ENCODE peak calls at places on chromosomes 4 and X, in seven cellular contexts. One of them, this sample, is unnamed.

GRCh38 chrX:46554942-46555341 is 9.7 kb upstream of the ZNF674 start:
- DNase-seq in nucleus accumbens: no peak
- DNase-seq in iPS-NIHi11: no peak
- DNase-seq in left ventricle myocardium inferior: no peak
- DNase-seq in naive B cell: no peak
- DNase-seq in epithelial cell of esophagus: peak; percentile 47
- DNase-seq in AG08396: no peak
- DNase-seq in this sample: no peak

GRCh38 chrX:40573763-40574162 is 7.0 kb upstream of the ATP6AP2 start:
- DNase-seq in nucleus accumbens: no peak
- DNase-seq in iPS-NIHi11: no peak
- DNase-seq in left ventricle myocardium inferior: no peak
- DNase-seq in naive B cell: no peak
- DNase-seq in epithelial cell of esophagus: peak; percentile 36
- DNase-seq in AG08396: no peak
- DNase-seq in this sample: no peak

GRCh38 chr4:185256444-185256843 is 47.0 kb downstream of the SNX25 start:
- DNase-seq in nucleus accumbens: no peak
- DNase-seq in iPS-NIHi11: no peak
- DNase-seq in left ventricle myocardium inferior: no peak
- DNase-seq in naive B cell: no peak
- DNase-seq in epithelial cell of esophagus: peak; percentile 85
- DNase-seq in AG08396: no peak
- DNase-seq in this sample: no peak

GRCh38 chr4:90293320-90293719 is 166.1 kb downstream of the CCSER1 start:
- DNase-seq in nucleus accumbens: no peak
- DNase-seq in iPS-NIHi11: no peak
- DNase-seq in left ventricle myocardium inferior: no peak
- DNase-seq in naive B cell: peak; percentile 7
- DNase-seq in epithelial cell of esophagus: peak; percentile 33
- DNase-seq in AG08396: no peak
- DNase-seq in this sample: no peak

GRCh38 chr4:123816462-123816861 is 419.9 kb downstream of the SPRY1 start:
- DNase-seq in nucleus accumbens: no peak
- DNase-seq in iPS-NIHi11: no peak
- DNase-seq in left ventricle myocardium inferior: no peak
- DNase-seq in naive B cell: no peak
- DNase-seq in epithelial cell of esophagus: no peak
- DNase-seq in AG08396: no peak
- DNase-seq in this sample: no peak

GRCh38 chr4:144578681-144579080 is 67.3 kb upstream of the HHIP start:
- DNase-seq in nucleus accumbens: no peak
- DNase-seq in iPS-NIHi11: no peak
- DNase-seq in left ventricle myocardium inferior: no peak
- DNase-seq in naive B cell: no peak
- DNase-seq in epithelial cell of esophagus: peak; percentile 20
- DNase-seq in AG08396: no peak
- DNase-seq in this sample: no peak

GRCh38 chr4:112759313-112759712 is 122.4 kb downstream of the LARP7 start:
- DNase-seq in nucleus accumbens: no peak
- DNase-seq in iPS-NIHi11: peak; percentile 44
- DNase-seq in left ventricle myocardium inferior: no peak
- DNase-seq in naive B cell: no peak
- DNase-seq in epithelial cell of esophagus: no peak
- DNase-seq in AG08396: no peak
- DNase-seq in this sample: no peak

GRCh38 chr4:26779674-26780073 is 81.0 kb upstream of the STIM2 start:
- DNase-seq in nucleus accumbens: no peak
- DNase-seq in iPS-NIHi11: no peak
- DNase-seq in left ventricle myocardium inferior: no peak
- DNase-seq in naive B cell: no peak
- DNase-seq in epithelial cell of esophagus: peak; percentile 100
- DNase-seq in AG08396: peak; percentile 36
- DNase-seq in this sample: no peak

GRCh38 chrX:48569958-48570357 is 4.3 kb upstream of the RBM3 start:
- DNase-seq in nucleus accumbens: no peak
- DNase-seq in iPS-NIHi11: no peak
- DNase-seq in left ventricle myocardium inferior: no peak
- DNase-seq in naive B cell: no peak
- DNase-seq in epithelial cell of esophagus: peak; percentile 56
- DNase-seq in AG08396: no peak
- DNase-seq in this sample: no peak

GRCh38 chrX:96837808-96838207 is 45.9 kb upstream of the RPA4 start:
- DNase-seq in nucleus accumbens: no peak
- DNase-seq in iPS-NIHi11: no peak
- DNase-seq in left ventricle myocardium inferior: no peak
- DNase-seq in naive B cell: no peak
- DNase-seq in epithelial cell of esophagus: peak; percentile 57
- DNase-seq in AG08396: no peak
- DNase-seq in this sample: no peak

GRCh38 chr4:64156253-64156652 is 253.0 kb downstream of the TECRL start:
- DNase-seq in nucleus accumbens: no peak
- DNase-seq in iPS-NIHi11: no peak
- DNase-seq in left ventricle myocardium inferior: no peak
- DNase-seq in naive B cell: no peak
- DNase-seq in epithelial cell of esophagus: no peak
- DNase-seq in AG08396: no peak
- DNase-seq in this sample: no peak

GRCh38 chr4:154506253-154506652 is 14.7 kb upstream of the DCHS2 start:
- DNase-seq in nucleus accumbens: no peak
- DNase-seq in iPS-NIHi11: peak; percentile 27
- DNase-seq in left ventricle myocardium inferior: no peak
- DNase-seq in naive B cell: peak; percentile 37
- DNase-seq in epithelial cell of esophagus: peak; percentile 55
- DNase-seq in AG08396: no peak
- DNase-seq in this sample: no peak

GRCh38 chr4:81237791-81238190 is 22.8 kb upstream of the PRKG2 start:
- DNase-seq in nucleus accumbens: no peak
- DNase-seq in iPS-NIHi11: no peak
- DNase-seq in left ventricle myocardium inferior: no peak
- DNase-seq in naive B cell: no peak
- DNase-seq in epithelial cell of esophagus: peak; percentile 15
- DNase-seq in AG08396: no peak
- DNase-seq in this sample: no peak

GRCh38 chr4:189049682-189050081 is 891.0 kb upstream of the FRG1 start:
- DNase-seq in nucleus accumbens: no peak
- DNase-seq in iPS-NIHi11: no peak
- DNase-seq in left ventricle myocardium inferior: no peak
- DNase-seq in naive B cell: no peak
- DNase-seq in epithelial cell of esophagus: no peak
- DNase-seq in AG08396: no peak
- DNase-seq in this sample: no peak

GRCh38 chrX:70449457-70449966 is 4.9 kb downstream of the DLG3 start:
- DNase-seq in nucleus accumbens: no peak
- DNase-seq in iPS-NIHi11: no peak
- DNase-seq in left ventricle myocardium inferior: no peak
- DNase-seq in naive B cell: no peak
- DNase-seq in epithelial cell of esophagus: no peak
- DNase-seq in AG08396: no peak
- DNase-seq in this sample: no peak

GRCh38 chr4:72592076-72592475 is 23.1 kb upstream of the ADAMTS3 start:
- DNase-seq in nucleus accumbens: no peak
- DNase-seq in iPS-NIHi11: no peak
- DNase-seq in left ventricle myocardium inferior: no peak
- DNase-seq in naive B cell: no peak
- DNase-seq in epithelial cell of esophagus: no peak
- DNase-seq in AG08396: no peak
- DNase-seq in this sample: no peak

GRCh38 chr4:88629826-88630225 is 37.5 kb downstream of the HERC3 start:
- DNase-seq in nucleus accumbens: no peak
- DNase-seq in iPS-NIHi11: no peak
- DNase-seq in left ventricle myocardium inferior: no peak
- DNase-seq in naive B cell: no peak
- DNase-seq in epithelial cell of esophagus: no peak
- DNase-seq in AG08396: no peak
- DNase-seq in this sample: no peak

GRCh38 chrX:41761702-41762101 is 37.7 kb downstream of the GPR82 start:
- DNase-seq in nucleus accumbens: no peak
- DNase-seq in iPS-NIHi11: no peak
- DNase-seq in left ventricle myocardium inferior: no peak
- DNase-seq in naive B cell: no peak
- DNase-seq in epithelial cell of esophagus: no peak
- DNase-seq in AG08396: no peak
- DNase-seq in this sample: no peak

GRCh38 chr4:73036123-73036522 is 33.4 kb downstream of the COX18 start:
- DNase-seq in nucleus accumbens: no peak
- DNase-seq in iPS-NIHi11: no peak
- DNase-seq in left ventricle myocardium inferior: no peak
- DNase-seq in naive B cell: no peak
- DNase-seq in epithelial cell of esophagus: no peak
- DNase-seq in AG08396: no peak
- DNase-seq in this sample: no peak

GRCh38 chr4:108113229-108113628 is 55.5 kb downstream of the LEF1 start:
- DNase-seq in nucleus accumbens: no peak
- DNase-seq in iPS-NIHi11: no peak
- DNase-seq in left ventricle myocardium inferior: no peak
- DNase-seq in naive B cell: no peak
- DNase-seq in epithelial cell of esophagus: no peak
- DNase-seq in AG08396: no peak
- DNase-seq in this sample: peak; percentile 40

GRCh38 chrX:13103111-13103913 is 58.9 kb upstream of the FAM9C start:
- DNase-seq in nucleus accumbens: no peak
- DNase-seq in iPS-NIHi11: no peak
- DNase-seq in left ventricle myocardium inferior: no peak
- DNase-seq in naive B cell: no peak
- DNase-seq in epithelial cell of esophagus: peak; percentile 30
- DNase-seq in AG08396: no peak
- DNase-seq in this sample: no peak

GRCh38 chr4:129092636-129093172 is 635 bp downstream of the SCLT1 start:
- DNase-seq in nucleus accumbens: no peak
- DNase-seq in iPS-NIHi11: no peak
- DNase-seq in left ventricle myocardium inferior: no peak
- DNase-seq in naive B cell: no peak
- DNase-seq in epithelial cell of esophagus: peak; percentile 18
- DNase-seq in AG08396: peak; percentile 9
- DNase-seq in this sample: no peak

GRCh38 chr4:11976726-11977263 is 548.1 kb upstream of the HS3ST1 start:
- DNase-seq in nucleus accumbens: no peak
- DNase-seq in iPS-NIHi11: no peak
- DNase-seq in left ventricle myocardium inferior: no peak
- DNase-seq in naive B cell: no peak
- DNase-seq in epithelial cell of esophagus: peak; percentile 14
- DNase-seq in AG08396: no peak
- DNase-seq in this sample: no peak

GRCh38 chr4:2337131-2337723 is 75.3 kb upstream of the MXD4 start:
- DNase-seq in nucleus accumbens: no peak
- DNase-seq in iPS-NIHi11: no peak
- DNase-seq in left ventricle myocardium inferior: no peak
- DNase-seq in naive B cell: no peak
- DNase-seq in epithelial cell of esophagus: no peak
- DNase-seq in AG08396: no peak
- DNase-seq in this sample: no peak

GRCh38 chrX:101260435-101260834 is 30.7 kb downstream of the TAF7L start:
- DNase-seq in nucleus accumbens: no peak
- DNase-seq in iPS-NIHi11: peak; percentile 26
- DNase-seq in left ventricle myocardium inferior: no peak
- DNase-seq in naive B cell: no peak
- DNase-seq in epithelial cell of esophagus: peak; percentile 15
- DNase-seq in AG08396: no peak
- DNase-seq in this sample: no peak

GRCh38 chr4:76002176-76002575 is 5.1 kb downstream of the CXCL9 start:
- DNase-seq in nucleus accumbens: no peak
- DNase-seq in iPS-NIHi11: no peak
- DNase-seq in left ventricle myocardium inferior: no peak
- DNase-seq in naive B cell: no peak
- DNase-seq in epithelial cell of esophagus: peak; percentile 62
- DNase-seq in AG08396: no peak
- DNase-seq in this sample: no peak

GRCh38 chr4:968221-968620 is 5.1 kb downstream of the DGKQ start:
- DNase-seq in nucleus accumbens: no peak
- DNase-seq in iPS-NIHi11: no peak
- DNase-seq in left ventricle myocardium inferior: no peak
- DNase-seq in naive B cell: no peak
- DNase-seq in epithelial cell of esophagus: no peak
- DNase-seq in AG08396: no peak
- DNase-seq in this sample: no peak

GRCh38 chrX:41337140-41337539 is 3.2 kb downstream of the DDX3X start:
- DNase-seq in nucleus accumbens: no peak
- DNase-seq in iPS-NIHi11: no peak
- DNase-seq in left ventricle myocardium inferior: no peak
- DNase-seq in naive B cell: no peak
- DNase-seq in epithelial cell of esophagus: no peak
- DNase-seq in AG08396: no peak
- DNase-seq in this sample: no peak

GRCh38 chr4:59002148-59002547 is 1892.0 kb upstream of the IGFBP7 start:
- DNase-seq in nucleus accumbens: no peak
- DNase-seq in iPS-NIHi11: no peak
- DNase-seq in left ventricle myocardium inferior: no peak
- DNase-seq in naive B cell: no peak
- DNase-seq in epithelial cell of esophagus: no peak
- DNase-seq in AG08396: no peak
- DNase-seq in this sample: no peak

GRCh38 chr4:156710571-156711195 is 260.9 kb downstream of the PDGFC start:
- DNase-seq in nucleus accumbens: no peak
- DNase-seq in iPS-NIHi11: no peak
- DNase-seq in left ventricle myocardium inferior: no peak
- DNase-seq in naive B cell: no peak
- DNase-seq in epithelial cell of esophagus: no peak
- DNase-seq in AG08396: no peak
- DNase-seq in this sample: peak; percentile 77

GRCh38 chr4:13888112-13888511 is 260.6 kb upstream of the BOD1L1 start:
- DNase-seq in nucleus accumbens: no peak
- DNase-seq in iPS-NIHi11: no peak
- DNase-seq in left ventricle myocardium inferior: no peak
- DNase-seq in naive B cell: no peak
- DNase-seq in epithelial cell of esophagus: peak; percentile 80
- DNase-seq in AG08396: peak; percentile 47
- DNase-seq in this sample: no peak

GRCh38 chr4:120018786-120019185 is 47.9 kb downstream of the MAD2L1 start:
- DNase-seq in nucleus accumbens: no peak
- DNase-seq in iPS-NIHi11: no peak
- DNase-seq in left ventricle myocardium inferior: no peak
- DNase-seq in naive B cell: no peak
- DNase-seq in epithelial cell of esophagus: no peak
- DNase-seq in AG08396: peak; percentile 3
- DNase-seq in this sample: no peak

GRCh38 chr4:153142700-153143438 is 61.4 kb upstream of the TRIM2 start:
- DNase-seq in nucleus accumbens: peak; percentile 49
- DNase-seq in iPS-NIHi11: peak; percentile 79
- DNase-seq in left ventricle myocardium inferior: peak; percentile 62
- DNase-seq in naive B cell: no peak
- DNase-seq in epithelial cell of esophagus: peak; percentile 70
- DNase-seq in AG08396: peak; percentile 79
- DNase-seq in this sample: peak; percentile 90

GRCh38 chr4:100935090-100935489 is 412.2 kb downstream of the PPP3CA start:
- DNase-seq in nucleus accumbens: no peak
- DNase-seq in iPS-NIHi11: no peak
- DNase-seq in left ventricle myocardium inferior: no peak
- DNase-seq in naive B cell: no peak
- DNase-seq in epithelial cell of esophagus: peak; percentile 48
- DNase-seq in AG08396: no peak
- DNase-seq in this sample: no peak